ENCODE peak calls at places on chromosomes 12 and 14, in ten cellular contexts. H is AG09309; G is lung; J is OCI-LY7; X is foreskin fibroblast; D is CD8-positive, alpha-beta T cell; K is HCT116; C is GM12865; U is tibial nerve; T is endodermal cell. R is an unnamed sample.

GRCh38 chr14:58626441-58626840 is 11.3 kb upstream of the DACT1 start:
- DNase-seq in H (peak; percentile 46), G (no peak), J (no peak), X (peak; percentile 71), D (no peak), K (no peak), C (no peak), U (no peak), T (no peak), R (no peak)

GRCh38 chr14:106691601-106692291 is 1165.4 kb downstream of the TMEM121 start:
- DNase-seq in H (no peak), G (no peak), J (peak; percentile 53), X (no peak), D (no peak), K (no peak), C (peak; percentile 91), U (no peak), T (peak; percentile 52), R (peak; percentile 83)

GRCh38 chr12:130934753-130935152 is 19.0 kb upstream of the ADGRD1 start:
- DNase-seq in H (no peak), G (no peak), J (no peak), X (no peak), D (no peak), K (no peak), C (no peak), U (no peak), T (no peak), R (no peak)

GRCh38 chr14:64722842-64723447 is 18.7 kb downstream of the PLEKHG3 start:
- DNase-seq in H (no peak), G (no peak), J (no peak), X (no peak), D (no peak), K (no peak), C (no peak), U (no peak), T (no peak), R (no peak)

GRCh38 chr14:29528889-29529288 is 398.8 kb downstream of the PRKD1 start:
- DNase-seq in H (no peak), G (no peak), J (no peak), X (no peak), D (no peak), K (no peak), C (peak; percentile 1), U (no peak), T (no peak), R (no peak)

GRCh38 chr14:72699852-72700257 is 194.0 kb downstream of the DPF3 start:
- DNase-seq in H (peak; percentile 87), G (peak; percentile 35), J (no peak), X (peak; percentile 81), D (no peak), K (no peak), C (no peak), U (no peak), T (no peak), R (no peak)

GRCh38 chr12:99043319-99043914 is 398.3 kb downstream of the APAF1 start:
- DNase-seq in H (peak; percentile 35), G (no peak), J (peak; percentile 85), X (peak; percentile 2), D (no peak), K (peak; percentile 51), C (peak; percentile 81), U (peak; percentile 51), T (peak; percentile 93), R (peak; percentile 85)

GRCh38 chr12:114407034-114407420 is 1.1 kb upstream of the TBX5 start:
- DNase-seq in H (no peak), G (no peak), J (no peak), X (no peak), D (no peak), K (no peak), C (no peak), U (no peak), T (peak; percentile 55), R (no peak)

GRCh38 chr14:89936654-89937185 is 17.8 kb downstream of the EFCAB11 start:
- DNase-seq in H (no peak), G (no peak), J (no peak), X (no peak), D (no peak), K (no peak), C (no peak), U (no peak), T (no peak), R (no peak)

GRCh38 chr14:77599894-77600293 is 16.5 kb downstream of the SPTLC2 start:
- DNase-seq in H (no peak), G (no peak), J (no peak), X (no peak), D (no peak), K (no peak), C (no peak), U (no peak), T (no peak), R (no peak)

GRCh38 chr12:87871061-87871460 is 158.1 kb downstream of the C12orf50 start:
- DNase-seq in H (no peak), G (no peak), J (no peak), X (no peak), D (no peak), K (no peak), C (no peak), U (no peak), T (no peak), R (no peak)

GRCh38 chr12:116037941-116038837 is 239.3 kb downstream of the MED13L start:
- DNase-seq in H (peak; percentile 92), G (no peak), J (no peak), X (no peak), D (no peak), K (no peak), C (no peak), U (no peak), T (no peak), R (no peak)

GRCh38 chr12:57629897-57630471 is 3.0 kb downstream of the B4GALNT1 start:
- DNase-seq in H (no peak), G (no peak), J (no peak), X (no peak), D (no peak), K (no peak), C (no peak), U (no peak), T (peak; percentile 50), R (peak; percentile 10)

GRCh38 chr14:88166616-88167015 is 156.5 kb downstream of the KCNK10 start:
- DNase-seq in H (no peak), G (no peak), J (no peak), X (no peak), D (no peak), K (no peak), C (no peak), U (no peak), T (peak; percentile 35), R (no peak)

GRCh38 chr12:122072031-122072970 is 6.3 kb upstream of the MLXIP start:
- DNase-seq in H (peak; percentile 91), G (no peak), J (no peak), X (peak; percentile 97), D (no peak), K (no peak), C (no peak), U (no peak), T (peak; percentile 56), R (peak; percentile 71)

GRCh38 chr14:41016213-41016612 is 590.5 kb upstream of the LRFN5 start:
- DNase-seq in H (no peak), G (no peak), J (no peak), X (no peak), D (no peak), K (no peak), C (no peak), U (no peak), T (peak; percentile 49), R (no peak)
- H3K4me3 ChIP-seq in H (no peak overlapping the region), G (no peak overlapping the region), J (no peak overlapping the region), X (no peak overlapping the region), D (no peak overlapping the region), K (no peak overlapping the region), C (no peak overlapping the region), U (no peak overlapping the region), T (peak overlapping the region; percentile 60), R (no peak overlapping the region)

DNA sequence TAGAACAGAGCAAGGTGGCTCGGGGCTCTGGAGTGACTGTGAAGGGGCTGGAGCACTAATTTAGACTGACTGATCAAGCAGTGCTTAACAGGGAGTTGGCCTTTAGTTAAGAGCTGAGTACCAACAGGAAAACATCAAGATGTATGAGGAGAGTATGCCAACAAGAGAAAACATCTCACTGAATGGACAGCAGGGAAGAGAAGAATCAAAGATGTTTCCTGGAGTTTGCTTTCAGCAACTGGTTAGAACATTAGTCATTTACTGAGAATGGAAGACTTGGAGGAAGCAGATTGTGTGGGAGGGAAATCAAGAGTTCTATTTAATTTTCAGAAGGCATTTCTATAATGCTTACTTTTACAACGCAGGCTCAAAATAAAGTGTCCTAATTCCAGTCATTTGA is 259.3 kb downstream of the ADAMTS20 start:
- DNase-seq in H (no peak), G (no peak), J (no peak), X (no peak), D (no peak), K (no peak), C (no peak), U (no peak), T (no peak), R (no peak)
- TF ChIP-seq CTCF in H (no peak), G (no peak), J (no peak), X (no peak), D (no peak), K (no peak), C (no peak), U (no peak), T (no peak), R (no peak)

GRCh38 chr12:89597770-89598169 is 71.9 kb upstream of the POC1B start:
- DNase-seq in H (no peak), G (no peak), J (no peak), X (no peak), D (no peak), K (no peak), C (peak; percentile 40), U (no peak), T (no peak), R (no peak)

GRCh38 chr12:89603678-89604077 is 77.8 kb upstream of the POC1B start:
- DNase-seq in H (no peak), G (no peak), J (no peak), X (no peak), D (no peak), K (no peak), C (no peak), U (no peak), T (no peak), R (no peak)
- H3K4me3 ChIP-seq in H (no peak overlapping the region), G (no peak overlapping the region), J (no peak overlapping the region), X (no peak overlapping the region), D (no peak overlapping the region), K (no peak overlapping the region), C (no peak overlapping the region), U (no peak overlapping the region), T (no peak overlapping the region), R (no peak overlapping the region)

DNA sequence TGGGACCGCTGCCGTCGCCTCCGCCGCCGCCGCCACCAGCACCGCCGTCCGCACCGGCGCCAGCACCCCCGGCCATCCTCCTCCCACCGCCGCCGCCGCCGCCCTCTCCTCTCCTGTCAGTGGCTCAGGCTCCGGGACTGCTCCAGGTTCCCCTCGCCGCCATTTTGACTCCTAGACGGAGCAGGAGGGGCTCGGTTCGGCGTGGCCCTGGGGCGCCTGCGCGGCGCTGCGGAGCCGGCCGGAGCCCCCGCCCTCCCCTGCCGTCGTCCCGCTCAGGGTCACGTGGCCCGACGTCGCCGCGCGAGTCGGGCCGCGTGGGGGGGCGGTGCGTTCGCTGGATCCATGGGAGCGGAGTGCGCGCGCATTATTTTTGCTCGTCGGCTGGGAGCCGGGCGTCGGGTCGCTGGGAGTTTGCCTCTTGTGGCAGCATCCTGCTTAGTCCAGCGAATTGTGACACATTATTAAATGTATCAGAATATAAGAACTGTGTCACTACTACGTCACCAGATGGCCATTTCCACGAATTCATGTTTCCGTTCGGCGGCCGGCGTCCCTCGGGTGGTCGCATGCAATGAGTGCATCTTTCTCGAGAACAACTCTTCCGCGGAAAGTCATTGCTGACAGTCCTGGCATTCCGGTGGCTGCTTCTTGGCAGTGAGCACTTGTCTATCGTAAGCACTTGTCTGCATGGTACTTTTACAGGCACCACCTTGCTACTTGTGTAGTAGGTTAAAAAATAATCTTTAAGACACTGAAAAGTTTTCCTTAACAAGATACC is at the start of gene BTBD7:
- DNase-seq in H (peak; percentile 65), G (peak; percentile 93), J (peak; percentile 95), X (peak; percentile 96), D (peak; percentile 91), K (peak; percentile 90), C (peak; percentile 97), U (peak; percentile 88), T (peak; percentile 97), R (peak; percentile 96)
- TF ChIP-seq CTCF in H (peak; percentile 29), G (no peak), J (no peak), X (no peak), D (no peak), K (no peak), C (no peak), U (no peak), T (peak; percentile 63), R (peak; percentile 26)